ENCODE peak calls at places on chromosomes 6 and 20, in nine cellular contexts. One of them, this sample, is unnamed.

GRCh38 chr6:39669117-39669690 is 56.0 kb downstream of the KIF6 start:
- DNase-seq in breast epithelium: no peak
- DNase-seq in kidney epithelial cell: no peak
- DNase-seq in effector memory CD4-positive, alpha-beta T cell: no peak
- DNase-seq in Peyer's patch: no peak
- DNase-seq in mesendoderm: no peak
- DNase-seq in BJ: no peak
- DNase-seq in IMR-90: peak; percentile 44
- DNase-seq in left lung: no peak
- DNase-seq in this sample: no peak

GRCh38 chr20:35734777-35735649 is 7.0 kb downstream of the RBM39 start:
- DNase-seq in kidney epithelial cell: no peak
- DNase-seq in IMR-90: no peak
- DNase-seq in left lung: no peak
- DNase-seq in mesendoderm: no peak
- DNase-seq in breast epithelium: no peak
- DNase-seq in Peyer's patch: no peak
- DNase-seq in effector memory CD4-positive, alpha-beta T cell: no peak
- DNase-seq in BJ: no peak
- DNase-seq in this sample: no peak

GRCh38 chr20:5354871-5355270 is 38.1 kb upstream of the PROKR2 start:
- DNase-seq in breast epithelium: no peak
- DNase-seq in effector memory CD4-positive, alpha-beta T cell: no peak
- DNase-seq in BJ: no peak
- DNase-seq in kidney epithelial cell: no peak
- DNase-seq in left lung: no peak
- DNase-seq in mesendoderm: no peak
- DNase-seq in Peyer's patch: no peak
- DNase-seq in IMR-90: no peak
- DNase-seq in this sample: no peak

GRCh38 chr20:6473197-6473596 is 294.3 kb upstream of the BMP2 start:
- DNase-seq in effector memory CD4-positive, alpha-beta T cell: no peak
- DNase-seq in Peyer's patch: no peak
- DNase-seq in kidney epithelial cell: no peak
- DNase-seq in mesendoderm: no peak
- DNase-seq in IMR-90: peak; percentile 45
- DNase-seq in BJ: no peak
- DNase-seq in left lung: no peak
- DNase-seq in breast epithelium: no peak
- DNase-seq in this sample: no peak

GRCh38 chr6:141107562-141108160 is 1025.1 kb upstream of the GJE1 start:
- DNase-seq in BJ: no peak
- DNase-seq in IMR-90: peak; percentile 67
- DNase-seq in left lung: no peak
- DNase-seq in kidney epithelial cell: peak; percentile 44
- DNase-seq in breast epithelium: no peak
- DNase-seq in Peyer's patch: no peak
- DNase-seq in effector memory CD4-positive, alpha-beta T cell: no peak
- DNase-seq in mesendoderm: peak; percentile 77
- DNase-seq in this sample: no peak

GRCh38 chr6:119742188-119742803 is 392.7 kb upstream of the MAN1A1 start:
- DNase-seq in Peyer's patch: peak; percentile 74
- DNase-seq in mesendoderm: peak; percentile 70
- DNase-seq in left lung: peak; percentile 53
- DNase-seq in BJ: no peak
- DNase-seq in kidney epithelial cell: peak; percentile 1
- DNase-seq in effector memory CD4-positive, alpha-beta T cell: no peak
- DNase-seq in breast epithelium: no peak
- DNase-seq in IMR-90: peak; percentile 24
- DNase-seq in this sample: peak; percentile 55

GRCh38 chr6:75612921-75613534 is 11.3 kb downstream of the SENP6 start:
- DNase-seq in breast epithelium: no peak
- DNase-seq in effector memory CD4-positive, alpha-beta T cell: no peak
- DNase-seq in mesendoderm: no peak
- DNase-seq in Peyer's patch: no peak
- DNase-seq in BJ: no peak
- DNase-seq in kidney epithelial cell: no peak
- DNase-seq in IMR-90: no peak
- DNase-seq in left lung: no peak
- DNase-seq in this sample: no peak

GRCh38 chr20:49871391-49871948 is 43.9 kb downstream of the SPATA2 start:
- DNase-seq in mesendoderm: no peak
- DNase-seq in effector memory CD4-positive, alpha-beta T cell: no peak
- DNase-seq in IMR-90: no peak
- DNase-seq in breast epithelium: no peak
- DNase-seq in kidney epithelial cell: no peak
- DNase-seq in left lung: no peak
- DNase-seq in BJ: no peak
- DNase-seq in Peyer's patch: no peak
- DNase-seq in this sample: no peak

GRCh38 chr6:120411394-120411793 is 922.9 kb downstream of the TBC1D32 start:
- DNase-seq in left lung: no peak
- DNase-seq in IMR-90: no peak
- DNase-seq in kidney epithelial cell: no peak
- DNase-seq in effector memory CD4-positive, alpha-beta T cell: no peak
- DNase-seq in breast epithelium: no peak
- DNase-seq in Peyer's patch: no peak
- DNase-seq in BJ: no peak
- DNase-seq in mesendoderm: no peak
- DNase-seq in this sample: no peak

GRCh38 chr20:32476684-32477593 is 108.2 kb downstream of the NOL4L start:
- DNase-seq in IMR-90: no peak
- DNase-seq in left lung: peak; percentile 54
- DNase-seq in kidney epithelial cell: no peak
- DNase-seq in BJ: no peak
- DNase-seq in breast epithelium: no peak
- DNase-seq in mesendoderm: no peak
- DNase-seq in effector memory CD4-positive, alpha-beta T cell: no peak
- DNase-seq in Peyer's patch: peak; percentile 53
- DNase-seq in this sample: no peak

GRCh38 chr20:12882832-12883506 is 125.8 kb upstream of the SPTLC3 start:
- DNase-seq in effector memory CD4-positive, alpha-beta T cell: no peak
- DNase-seq in breast epithelium: no peak
- DNase-seq in kidney epithelial cell: no peak
- DNase-seq in IMR-90: peak; percentile 45
- DNase-seq in Peyer's patch: no peak
- DNase-seq in left lung: no peak
- DNase-seq in mesendoderm: no peak
- DNase-seq in BJ: no peak
- DNase-seq in this sample: no peak

GRCh38 chr20:23659989-23660837 is 22.5 kb upstream of the CST3 start:
- DNase-seq in kidney epithelial cell: no peak
- DNase-seq in mesendoderm: no peak
- DNase-seq in effector memory CD4-positive, alpha-beta T cell: no peak
- DNase-seq in Peyer's patch: no peak
- DNase-seq in left lung: no peak
- DNase-seq in BJ: no peak
- DNase-seq in breast epithelium: no peak
- DNase-seq in IMR-90: peak; percentile 43
- DNase-seq in this sample: no peak

GRCh38 chr20:2300420-2300819 is 4.6 kb downstream of the TGM3 start:
- DNase-seq in IMR-90: no peak
- DNase-seq in BJ: no peak
- DNase-seq in mesendoderm: no peak
- DNase-seq in left lung: no peak
- DNase-seq in Peyer's patch: no peak
- DNase-seq in kidney epithelial cell: no peak
- DNase-seq in effector memory CD4-positive, alpha-beta T cell: no peak
- DNase-seq in breast epithelium: no peak
- DNase-seq in this sample: no peak

GRCh38 chr6:161922631-161923119 is 648.8 kb upstream of the AGPAT4 start:
- DNase-seq in mesendoderm: peak; percentile 84
- DNase-seq in left lung: no peak
- DNase-seq in BJ: no peak
- DNase-seq in breast epithelium: no peak
- DNase-seq in IMR-90: peak; percentile 65
- DNase-seq in effector memory CD4-positive, alpha-beta T cell: no peak
- DNase-seq in kidney epithelial cell: peak; percentile 43
- DNase-seq in Peyer's patch: peak; percentile 65
- DNase-seq in this sample: peak; percentile 22

GRCh38 chr6:119350202-119351004 is 842 bp upstream of the MAN1A1 start:
- DNase-seq in mesendoderm: peak; percentile 40
- DNase-seq in left lung: no peak
- DNase-seq in Peyer's patch: no peak
- DNase-seq in IMR-90: peak; percentile 67
- DNase-seq in BJ: no peak
- DNase-seq in kidney epithelial cell: no peak
- DNase-seq in breast epithelium: no peak
- DNase-seq in effector memory CD4-positive, alpha-beta T cell: no peak
- DNase-seq in this sample: no peak

GRCh38 chr20:60762386-60762785 is 489.7 kb upstream of the CDH4 start:
- DNase-seq in Peyer's patch: no peak
- DNase-seq in effector memory CD4-positive, alpha-beta T cell: no peak
- DNase-seq in mesendoderm: no peak
- DNase-seq in IMR-90: no peak
- DNase-seq in breast epithelium: no peak
- DNase-seq in BJ: no peak
- DNase-seq in left lung: no peak
- DNase-seq in kidney epithelial cell: no peak
- DNase-seq in this sample: no peak

GRCh38 chr20:60765821-60766403 is 486.1 kb upstream of the CDH4 start:
- DNase-seq in IMR-90: no peak
- DNase-seq in mesendoderm: no peak
- DNase-seq in effector memory CD4-positive, alpha-beta T cell: no peak
- DNase-seq in left lung: no peak
- DNase-seq in Peyer's patch: no peak
- DNase-seq in kidney epithelial cell: no peak
- DNase-seq in BJ: no peak
- DNase-seq in breast epithelium: no peak
- DNase-seq in this sample: no peak

GRCh38 chr20:60764328-60764727 is 487.7 kb upstream of the CDH4 start:
- DNase-seq in BJ: no peak
- DNase-seq in mesendoderm: no peak
- DNase-seq in breast epithelium: no peak
- DNase-seq in left lung: no peak
- DNase-seq in IMR-90: no peak
- DNase-seq in kidney epithelial cell: no peak
- DNase-seq in effector memory CD4-positive, alpha-beta T cell: no peak
- DNase-seq in Peyer's patch: no peak
- DNase-seq in this sample: no peak

GRCh38 chr20:60764771-60765170 is 487.3 kb upstream of the CDH4 start:
- DNase-seq in BJ: no peak
- DNase-seq in IMR-90: no peak
- DNase-seq in left lung: no peak
- DNase-seq in mesendoderm: no peak
- DNase-seq in Peyer's patch: no peak
- DNase-seq in kidney epithelial cell: no peak
- DNase-seq in effector memory CD4-positive, alpha-beta T cell: no peak
- DNase-seq in breast epithelium: no peak
- DNase-seq in this sample: no peak

GRCh38 chr20:60761056-60761455 is 491.0 kb upstream of the CDH4 start:
- DNase-seq in effector memory CD4-positive, alpha-beta T cell: no peak
- DNase-seq in breast epithelium: no peak
- DNase-seq in BJ: no peak
- DNase-seq in IMR-90: no peak
- DNase-seq in kidney epithelial cell: no peak
- DNase-seq in left lung: no peak
- DNase-seq in mesendoderm: no peak
- DNase-seq in Peyer's patch: no peak
- DNase-seq in this sample: no peak
- H3K4me3 ChIP-seq in effector memory CD4-positive, alpha-beta T cell: no peak overlapping the region
- H3K4me3 ChIP-seq in breast epithelium: no peak overlapping the region
- H3K4me3 ChIP-seq in BJ: no peak overlapping the region
- H3K4me3 ChIP-seq in IMR-90: no peak overlapping the region
- H3K4me3 ChIP-seq in kidney epithelial cell: no peak overlapping the region
- H3K4me3 ChIP-seq in left lung: no peak overlapping the region
- H3K4me3 ChIP-seq in mesendoderm: no peak overlapping the region
- H3K4me3 ChIP-seq in Peyer's patch: no peak overlapping the region
- H3K4me3 ChIP-seq in this sample: no peak overlapping the region

GRCh38 chr20:22341508-22341907 is 242.9 kb downstream of the FOXA2 start:
- DNase-seq in kidney epithelial cell: peak; percentile 29
- DNase-seq in Peyer's patch: no peak
- DNase-seq in IMR-90: no peak
- DNase-seq in BJ: no peak
- DNase-seq in effector memory CD4-positive, alpha-beta T cell: no peak
- DNase-seq in mesendoderm: no peak
- DNase-seq in left lung: no peak
- DNase-seq in breast epithelium: no peak
- DNase-seq in this sample: no peak
- H3K27me3 ChIP-seq in kidney epithelial cell: peaks cover 2% of the 10 kb centered on the region
- H3K27me3 ChIP-seq in Peyer's patch: no peaks in the 10 kb centered on the region
- H3K27me3 ChIP-seq in IMR-90: no peaks in the 10 kb centered on the region
- H3K27me3 ChIP-seq in BJ: no peaks in the 10 kb centered on the region
- H3K27me3 ChIP-seq in effector memory CD4-positive, alpha-beta T cell: no peaks in the 10 kb centered on the region
- H3K27me3 ChIP-seq in mesendoderm: no peaks in the 10 kb centered on the region
- H3K27me3 ChIP-seq in left lung: no peaks in the 10 kb centered on the region
- H3K27me3 ChIP-seq in breast epithelium: no peaks in the 10 kb centered on the region
- H3K27me3 ChIP-seq in this sample: peaks cover 24% of the 10 kb centered on the region

GRCh38 chr6:158818008-158818579 is 1.1 kb downstream of the EZR start:
- DNase-seq in left lung: peak; percentile 97
- DNase-seq in kidney epithelial cell: no peak
- DNase-seq in IMR-90: peak; percentile 70
- DNase-seq in breast epithelium: peak; percentile 84
- DNase-seq in effector memory CD4-positive, alpha-beta T cell: peak; percentile 71
- DNase-seq in BJ: no peak
- DNase-seq in mesendoderm: peak; percentile 87
- DNase-seq in Peyer's patch: peak; percentile 92
- DNase-seq in this sample: peak; percentile 65

GRCh38 chr6:158815379-158815724 is 3.8 kb downstream of the EZR start:
- DNase-seq in left lung: no peak
- DNase-seq in IMR-90: no peak
- DNase-seq in breast epithelium: no peak
- DNase-seq in Peyer's patch: no peak
- DNase-seq in BJ: no peak
- DNase-seq in kidney epithelial cell: no peak
- DNase-seq in effector memory CD4-positive, alpha-beta T cell: no peak
- DNase-seq in mesendoderm: no peak
- DNase-seq in this sample: no peak

GRCh38 chr6:158815915-158816314 is 3.3 kb downstream of the EZR start:
- DNase-seq in kidney epithelial cell: no peak
- DNase-seq in effector memory CD4-positive, alpha-beta T cell: no peak
- DNase-seq in breast epithelium: no peak
- DNase-seq in Peyer's patch: no peak
- DNase-seq in BJ: no peak
- DNase-seq in left lung: no peak
- DNase-seq in mesendoderm: no peak
- DNase-seq in IMR-90: no peak
- DNase-seq in this sample: no peak

GRCh38 chr6:158817298-158818007 is 1.7 kb downstream of the EZR start:
- DNase-seq in effector memory CD4-positive, alpha-beta T cell: peak; percentile 25
- DNase-seq in left lung: no peak
- DNase-seq in IMR-90: peak; percentile 48
- DNase-seq in Peyer's patch: peak; percentile 75
- DNase-seq in mesendoderm: peak; percentile 92
- DNase-seq in kidney epithelial cell: no peak
- DNase-seq in breast epithelium: no peak
- DNase-seq in BJ: no peak
- DNase-seq in this sample: peak; percentile 62

GRCh38 chr6:158816329-158816728 is 2.8 kb downstream of the EZR start:
- DNase-seq in kidney epithelial cell: no peak
- DNase-seq in effector memory CD4-positive, alpha-beta T cell: no peak
- DNase-seq in left lung: no peak
- DNase-seq in BJ: no peak
- DNase-seq in mesendoderm: peak; percentile 44
- DNase-seq in breast epithelium: no peak
- DNase-seq in IMR-90: no peak
- DNase-seq in Peyer's patch: no peak
- DNase-seq in this sample: no peak
- H3K4me3 ChIP-seq in kidney epithelial cell: peak overlapping the region; percentile 75
- H3K4me3 ChIP-seq in effector memory CD4-positive, alpha-beta T cell: peak overlapping the region; percentile 73
- H3K4me3 ChIP-seq in left lung: peak overlapping the region; percentile 86
- H3K4me3 ChIP-seq in BJ: no peak overlapping the region
- H3K4me3 ChIP-seq in mesendoderm: no peak overlapping the region
- H3K4me3 ChIP-seq in breast epithelium: peak overlapping the region; percentile 93
- H3K4me3 ChIP-seq in IMR-90: no peak overlapping the region
- H3K4me3 ChIP-seq in Peyer's patch: peak overlapping the region; percentile 87
- H3K4me3 ChIP-seq in this sample: peak overlapping the region; percentile 88

GRCh38 chr6:27669798-27670301 is 196.9 kb upstream of the ZNF184 start:
- DNase-seq in Peyer's patch: no peak
- DNase-seq in left lung: no peak
- DNase-seq in kidney epithelial cell: no peak
- DNase-seq in mesendoderm: no peak
- DNase-seq in breast epithelium: no peak
- DNase-seq in effector memory CD4-positive, alpha-beta T cell: no peak
- DNase-seq in BJ: no peak
- DNase-seq in IMR-90: no peak
- DNase-seq in this sample: no peak
- H3K27me3 ChIP-seq in Peyer's patch: peaks cover 43% of the 10 kb centered on the region
- H3K27me3 ChIP-seq in left lung: peaks cover 69% of the 10 kb centered on the region
- H3K27me3 ChIP-seq in kidney epithelial cell: peaks cover 18% of the 10 kb centered on the region
- H3K27me3 ChIP-seq in mesendoderm: no peaks in the 10 kb centered on the region
- H3K27me3 ChIP-seq in breast epithelium: no peaks in the 10 kb centered on the region
- H3K27me3 ChIP-seq in effector memory CD4-positive, alpha-beta T cell: peaks cover 72% of the 10 kb centered on the region
- H3K27me3 ChIP-seq in BJ: peaks cover 2% of the 10 kb centered on the region
- H3K27me3 ChIP-seq in IMR-90: no peaks in the 10 kb centered on the region
- H3K27me3 ChIP-seq in this sample: peaks cover 100% of the 10 kb centered on the region